ENCODE peak calls at places on chromosomes 7 and 10, in seven cellular contexts. D is kidney, Q is sigmoid colon, V is cardiac muscle cell, R is IMR-90, G is aorta, N is astrocyte. I is an unnamed sample. For H3K4me1, the result is how much of the 10 kb centered on the place peaks cover.

GRCh38 chr7:111265394-111265793 is 174.5 kb downstream of the LRRN3 start:
- DNase-seq in D (no peak), Q (no peak), V (no peak), R (no peak), G (no peak), N (no peak), I (no peak)

GRCh38 chr7:23072043-23072442 is 33.5 kb upstream of the KLHL7 start:
- DNase-seq in D (no peak), Q (no peak), V (peak), R (peak), G (no peak), N (no peak), I (no peak)

GRCh38 chr10:87862644-87863101 is 660 bp downstream of the KLLN start:
- DNase-seq in D (no peak), Q (no peak), V (no peak), R (peak), G (no peak), N (no peak), I (no peak)

GRCh38 chr10:43969506-43969905 is 320.8 kb upstream of the ZNF32 start:
- DNase-seq in D (no peak), Q (no peak), V (no peak), R (no peak), G (no peak), N (no peak), I (no peak)

GRCh38 chr7:7851381-7851780 is 117.2 kb upstream of the GLCCI1 start:
- DNase-seq in D (no peak), Q (no peak), V (peak), R (no peak), G (no peak), N (peak), I (no peak)

GRCh38 chr7:87075671-87076404 is 16.4 kb upstream of the ELAPOR2 start:
- DNase-seq in D (no peak), Q (no peak), V (no peak), R (no peak), G (no peak), N (no peak), I (no peak)

GRCh38 chr10:104049497-104050250 is 36.0 kb downstream of the COL17A1 start:
- DNase-seq in D (no peak), Q (no peak), V (peak), R (peak), G (no peak), N (peak), I (peak)

GRCh38 chr7:158819571-158820203 is 9.6 kb downstream of the ESYT2 start:
- DNase-seq in D (no peak), Q (no peak), V (peak), R (no peak), G (no peak), N (no peak), I (no peak)

DNA sequence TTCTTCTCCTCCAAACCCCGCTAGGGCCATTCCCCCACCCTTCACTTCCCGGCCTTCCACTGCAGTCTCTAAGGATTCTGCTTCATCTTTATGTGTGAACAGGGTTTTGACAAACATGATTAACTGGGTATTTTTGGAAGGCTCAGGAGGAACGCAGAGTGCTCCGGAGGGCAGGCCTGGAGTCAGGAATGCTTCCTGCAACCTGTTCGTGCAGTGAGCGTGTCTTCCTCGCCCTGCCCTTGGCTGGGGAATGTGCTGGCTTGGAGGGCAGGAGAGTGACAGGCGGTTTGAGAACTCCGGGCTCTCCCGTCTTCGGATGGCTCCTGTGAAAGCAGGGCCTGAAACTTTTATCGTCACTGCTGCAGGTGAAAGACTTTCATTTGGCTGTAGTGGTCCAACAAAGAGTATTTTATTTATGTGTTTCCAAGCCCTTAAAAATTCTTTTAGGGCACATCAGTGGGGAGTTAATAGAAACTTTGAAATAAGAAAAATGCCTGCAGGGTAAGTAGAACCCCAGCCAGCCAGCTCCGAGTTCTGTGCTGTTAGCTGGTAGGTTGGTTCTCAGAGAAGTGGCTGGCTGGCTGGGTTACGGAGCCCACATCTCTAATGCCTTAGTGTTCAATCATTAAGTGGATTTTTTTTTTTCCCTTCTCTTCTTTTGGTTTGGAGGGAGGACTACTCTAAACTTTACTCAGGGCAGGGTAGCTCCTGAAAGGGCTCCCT is 51.0 kb downstream of the TCF7L2 start:
- DNase-seq in D (no peak), Q (no peak), V (no peak), R (no peak), G (no peak), N (no peak), I (no peak)
- H3K4me1 ChIP-seq in D (under half), Q (half or more), V (under half), R (under half), G (under half), N (under half), I (under half)

DNA sequence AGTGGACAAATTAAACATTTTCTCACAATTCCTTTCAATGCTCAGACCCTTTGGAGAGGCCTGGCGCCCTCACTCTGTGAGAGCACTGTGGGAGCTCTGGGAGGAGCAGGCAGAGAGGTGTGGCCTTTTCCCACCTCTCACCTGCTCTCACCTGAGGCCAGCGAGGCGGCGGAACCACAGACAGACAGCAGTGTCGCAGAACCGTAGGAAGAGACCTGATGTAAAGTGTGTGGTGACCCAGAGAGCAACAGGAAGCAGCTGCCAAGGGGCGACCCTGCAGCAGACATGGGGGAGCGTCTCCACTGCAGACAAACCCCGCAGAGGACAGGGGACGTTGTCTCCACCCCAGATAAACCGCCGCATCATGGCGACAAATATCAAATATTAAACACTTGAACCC is 15.6 kb upstream of the PARP12 start:
- DNase-seq in D (no peak), Q (no peak), V (no peak), R (no peak), G (no peak), N (no peak), I (no peak)
- H3K4me1 ChIP-seq in D (under half), Q (under half), V (under half), R (under half), G (under half), N (under half), I (under half)

DNA sequence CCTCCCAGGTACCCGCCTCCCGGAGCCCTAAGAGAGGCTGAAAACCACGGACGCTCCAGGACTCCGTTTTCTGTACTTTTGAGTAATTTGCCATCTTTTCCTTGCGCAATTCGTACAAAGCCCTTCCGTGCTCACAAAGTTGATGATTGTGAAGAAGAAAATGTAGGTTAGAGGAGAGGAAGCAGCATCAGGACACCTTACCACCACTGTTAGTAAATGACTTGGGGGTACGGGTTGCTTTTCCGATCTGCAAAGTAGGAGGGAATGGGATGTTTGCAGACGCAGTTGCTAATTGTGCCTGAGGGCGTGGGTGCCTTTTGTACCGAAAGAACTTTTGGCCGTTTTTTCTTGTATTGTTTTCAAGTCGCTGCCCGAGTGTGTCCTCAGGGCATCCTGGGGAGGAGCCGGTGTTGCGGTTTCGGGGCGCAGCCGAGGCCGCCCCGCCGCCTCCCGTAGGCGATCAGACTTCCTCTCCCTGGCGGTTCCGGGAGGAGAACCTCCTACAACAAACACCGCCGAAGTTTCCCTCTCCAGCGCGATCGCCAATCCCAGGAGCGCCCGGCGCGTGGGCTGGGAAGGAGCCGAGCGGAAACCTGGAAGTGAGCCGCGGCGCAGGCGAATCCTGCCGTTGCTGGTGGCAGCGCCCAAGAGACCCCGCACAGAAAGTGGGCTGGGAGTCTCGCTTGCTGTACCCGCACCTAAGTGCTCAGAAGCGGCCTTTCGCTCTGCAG is 985 bp downstream of the PRR15 start:
- DNase-seq in D (peak), Q (peak), V (peak), R (peak), G (peak), N (peak), I (peak)
- H3K4me1 ChIP-seq in D (under half), Q (under half), V (under half), R (under half), G (under half), N (under half), I (half or more)

GRCh38 chr10:75508814-75509306 is 77.4 kb downstream of the LRMDA start:
- DNase-seq in D (no peak), Q (no peak), V (peak), R (no peak), G (no peak), N (peak), I (no peak)

GRCh38 chr10:75511011-75511410 is 79.6 kb downstream of the LRMDA start:
- DNase-seq in D (no peak), Q (no peak), V (no peak), R (no peak), G (no peak), N (no peak), I (no peak)

GRCh38 chr10:75514830-75515229 is 83.4 kb downstream of the LRMDA start:
- DNase-seq in D (no peak), Q (no peak), V (no peak), R (no peak), G (no peak), N (no peak), I (no peak)

GRCh38 chr10:75513292-75513691 is 81.9 kb downstream of the LRMDA start:
- DNase-seq in D (no peak), Q (no peak), V (no peak), R (no peak), G (no peak), N (no peak), I (no peak)

DNA sequence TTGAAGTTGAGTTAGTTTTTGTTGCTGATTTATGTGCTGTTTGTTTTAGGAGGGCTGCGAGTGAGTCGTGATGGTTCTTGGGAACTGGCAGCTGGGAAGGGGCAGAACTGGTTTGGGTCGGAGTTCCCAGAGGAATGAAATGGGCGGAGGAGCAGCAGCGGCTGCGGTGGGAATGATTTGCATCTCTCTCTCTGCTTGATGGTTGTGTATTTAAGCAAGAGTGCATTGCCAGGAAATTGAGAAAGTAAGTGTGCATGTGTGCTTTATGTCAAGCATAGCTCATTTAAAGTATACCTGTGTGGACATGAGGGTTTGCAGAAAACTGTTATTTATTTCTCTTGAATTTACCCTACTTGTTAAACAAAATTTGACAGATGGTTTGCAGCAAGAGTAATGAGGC is 81.1 kb downstream of the LRMDA start:
- DNase-seq in D (peak), Q (peak), V (peak), R (no peak), G (peak), N (peak), I (no peak)
- H3K4me1 ChIP-seq in D (under half), Q (under half), V (under half), R (under half), G (under half), N (under half), I (under half)

GRCh38 chr10:133261726-133262325 is 14.8 kb downstream of the ADAM8 start:
- DNase-seq in D (peak), Q (peak), V (peak), R (peak), G (peak), N (peak), I (no peak)

GRCh38 chr10:133262696-133263095 is 14.0 kb downstream of the ADAM8 start:
- DNase-seq in D (peak), Q (no peak), V (no peak), R (no peak), G (no peak), N (no peak), I (no peak)

GRCh38 chr10:133259603-133259992 is 17.1 kb downstream of the ADAM8 start:
- DNase-seq in D (no peak), Q (no peak), V (no peak), R (no peak), G (no peak), N (no peak), I (no peak)

GRCh38 chr10:133258818-133259602 is 17.7 kb downstream of the ADAM8 start:
- DNase-seq in D (peak), Q (peak), V (peak), R (peak), G (peak), N (peak), I (peak)

GRCh38 chr10:133260895-133261725 is 15.6 kb downstream of the ADAM8 start:
- DNase-seq in D (peak), Q (peak), V (no peak), R (no peak), G (peak), N (no peak), I (peak)
- H3K4me1 ChIP-seq in D (under half), Q (under half), V (under half), R (under half), G (under half), N (under half), I (under half)

DNA sequence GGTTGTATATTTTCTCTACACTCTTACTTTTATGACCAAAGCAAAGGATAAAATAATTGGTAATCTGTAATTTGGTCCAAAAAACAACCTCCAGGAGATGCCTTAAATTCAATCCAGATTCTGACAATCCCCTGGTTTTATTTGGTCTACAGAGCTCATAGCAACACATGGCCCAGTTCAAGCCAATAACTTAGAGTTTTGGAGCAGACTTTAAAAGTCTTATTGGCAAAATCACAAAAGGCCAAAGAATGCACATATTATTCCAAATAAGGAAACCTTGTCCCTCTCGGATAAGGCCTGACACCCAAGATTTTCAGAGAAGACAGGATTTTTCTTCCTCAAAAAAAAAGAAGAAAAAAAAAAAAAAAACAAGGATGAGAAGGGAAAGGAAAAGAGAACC is 51.9 kb downstream of the SORBS1 start:
- DNase-seq in D (no peak), Q (no peak), V (peak), R (no peak), G (no peak), N (peak), I (no peak)
- H3K4me1 ChIP-seq in D (under half), Q (half or more), V (under half), R (under half), G (under half), N (under half), I (under half)

DNA sequence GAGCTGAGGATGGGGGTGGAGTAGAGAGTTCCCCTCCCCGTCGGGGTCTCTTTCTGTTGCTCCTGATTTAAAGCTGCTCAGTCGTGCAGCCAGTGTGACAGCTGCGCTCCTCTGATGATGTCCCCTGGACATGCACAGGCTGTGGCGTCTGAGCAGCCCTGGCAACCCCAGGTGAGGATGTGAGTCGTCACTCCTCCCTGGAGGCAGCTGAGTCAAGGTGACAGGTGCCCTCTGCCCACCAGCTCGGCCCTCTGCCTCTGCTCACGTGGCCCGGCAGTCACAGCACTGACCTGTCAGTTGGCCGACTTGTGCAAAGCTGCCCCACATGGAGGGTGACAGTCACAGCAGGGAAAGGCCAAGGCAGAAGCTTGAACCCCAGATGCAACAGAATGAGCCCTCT is 33.9 kb downstream of the ANXA8 start:
- DNase-seq in D (no peak), Q (no peak), V (no peak), R (no peak), G (no peak), N (no peak), I (peak)
- H3K4me1 ChIP-seq in D (under half), Q (under half), V (under half), R (under half), G (under half), N (under half), I (under half)

DNA sequence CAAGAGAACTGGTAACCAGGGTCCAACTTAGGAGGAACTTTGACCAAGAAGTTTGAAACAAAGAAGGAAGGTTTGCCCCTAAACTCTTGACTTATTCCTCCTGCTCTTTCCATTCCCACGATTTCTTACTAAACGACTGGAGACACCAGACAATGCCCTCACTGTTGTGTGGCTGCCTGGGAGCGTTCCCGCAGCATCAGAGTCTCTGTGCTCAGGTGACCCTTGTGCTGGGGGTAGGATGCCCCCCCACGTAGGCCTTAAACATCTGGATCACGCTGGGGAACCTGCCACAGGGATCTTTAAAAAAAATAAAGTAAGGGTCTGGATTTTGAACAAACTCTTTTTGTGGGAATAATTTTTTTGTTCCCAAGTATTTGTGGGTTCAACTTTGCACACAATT is 30.1 kb upstream of the CTBP2 start:
- DNase-seq in D (no peak), Q (no peak), V (no peak), R (no peak), G (no peak), N (no peak), I (no peak)
- H3K4me1 ChIP-seq in D (under half), Q (under half), V (under half), R (under half), G (under half), N (under half), I (under half)

DNA sequence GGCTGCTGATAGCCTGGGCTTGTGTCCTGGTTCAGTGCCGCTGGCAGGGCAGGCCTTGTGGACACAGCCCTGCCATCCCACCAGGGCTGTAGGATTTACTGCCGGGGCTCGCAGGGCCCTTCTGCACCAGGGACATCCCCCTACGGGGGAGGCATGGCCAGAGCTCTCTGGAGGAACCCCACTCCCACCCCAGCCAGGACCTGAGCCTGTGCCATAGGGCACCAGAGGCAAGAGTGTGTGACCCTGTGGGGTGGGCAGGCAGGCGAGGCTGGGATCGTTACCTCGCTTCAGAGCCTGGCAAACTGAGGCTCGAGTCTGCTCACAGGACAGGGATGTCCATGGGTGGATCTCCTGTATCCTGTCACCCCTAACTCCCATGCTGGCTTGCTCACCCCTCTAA is 2.6 kb downstream of the LDB3 start:
- DNase-seq in D (peak), Q (no peak), V (no peak), R (no peak), G (no peak), N (no peak), I (no peak)
- H3K4me1 ChIP-seq in D (under half), Q (half or more), V (half or more), R (under half), G (under half), N (under half), I (half or more)

GRCh38 chr7:2511769-2512168 is 7.8 kb upstream of the LFNG start:
- DNase-seq in D (no peak), Q (no peak), V (no peak), R (no peak), G (no peak), N (no peak), I (no peak)

GRCh38 chr7:2510130-2510776 is 9.3 kb upstream of the LFNG start:
- DNase-seq in D (no peak), Q (no peak), V (no peak), R (no peak), G (no peak), N (no peak), I (no peak)

GRCh38 chr7:2512179-2512644 is 7.4 kb upstream of the LFNG start:
- DNase-seq in D (no peak), Q (no peak), V (no peak), R (no peak), G (no peak), N (no peak), I (no peak)

GRCh38 chr7:2512713-2513112 is 6.9 kb upstream of the LFNG start:
- DNase-seq in D (no peak), Q (no peak), V (no peak), R (no peak), G (no peak), N (no peak), I (no peak)

GRCh38 chr7:2510909-2511768 is 8.4 kb upstream of the LFNG start:
- DNase-seq in D (no peak), Q (no peak), V (no peak), R (no peak), G (peak), N (no peak), I (no peak)
- H3K4me1 ChIP-seq in D (under half), Q (under half), V (under half), R (under half), G (under half), N (under half), I (under half)